ENCODE peak calls at places on chromosomes 2 and 18, in ten cellular contexts. B is adipocyte, N is lower lobe of right lung, S is ascending aorta, W is omental fat pad, I is GM13977, R is NT2/D1, H is endodermal cell, L is head of caudate nucleus, A is aorta. V is an unnamed sample.

GRCh38 chr2:191950132-191950885 is 103.4 kb upstream of the CAVIN2 start:
- DNase-seq in B (peak), N (no peak), S (no peak), W (no peak), I (no peak), R (no peak), H (no peak), L (no peak), A (no peak), V (peak)

GRCh38 chr2:197011033-197011432 is 84.5 kb upstream of the PGAP1 start:
- DNase-seq in B (no peak), N (no peak), S (no peak), W (no peak), I (no peak), R (no peak), H (no peak), L (no peak), A (no peak), V (no peak)

GRCh38 chr2:170928036-170928823 is 823 bp upstream of the GORASP2 start:
- DNase-seq in B (no peak), N (no peak), S (no peak), W (no peak), I (peak), R (no peak), H (peak), L (no peak), A (no peak), V (peak)

GRCh38 chr18:35054401-35054800 is 13.2 kb downstream of the MAPRE2 start:
- DNase-seq in B (no peak), N (no peak), S (no peak), W (no peak), I (no peak), R (no peak), H (no peak), L (no peak), A (no peak), V (no peak)

GRCh38 chr2:168622559-168622958 is 166.5 kb downstream of the CERS6 start:
- DNase-seq in B (no peak), N (no peak), S (no peak), W (no peak), I (no peak), R (no peak), H (no peak), L (no peak), A (no peak), V (no peak)

GRCh38 chr2:221025397-221025796 is 546.7 kb downstream of the EPHA4 start:
- DNase-seq in B (no peak), N (no peak), S (no peak), W (no peak), I (no peak), R (no peak), H (no peak), L (no peak), A (no peak), V (no peak)

GRCh38 chr2:41998201-41998781 is 49.5 kb upstream of the PKDCC start:
- DNase-seq in B (no peak), N (no peak), S (no peak), W (no peak), I (no peak), R (no peak), H (no peak), L (no peak), A (no peak), V (no peak)

GRCh38 chr2:70565039-70565731 is 11.6 kb upstream of the TGFA start:
- DNase-seq in B (no peak), N (no peak), S (no peak), W (no peak), I (no peak), R (no peak), H (no peak), L (peak), A (no peak), V (no peak)

GRCh38 chr2:75466708-75467311 is 93.9 kb downstream of the EVA1A start:
- DNase-seq in B (peak), N (peak), S (no peak), W (no peak), I (peak), R (peak), H (peak), L (peak), A (no peak), V (peak)

GRCh38 chr2:21229302-21229701 is 105.5 kb downstream of the TDRD15 start:
- DNase-seq in B (no peak), N (no peak), S (no peak), W (no peak), I (no peak), R (no peak), H (no peak), L (no peak), A (no peak), V (no peak)

GRCh38 chr2:189799030-189799331 is 14.7 kb downstream of the PMS1 start:
- DNase-seq in B (no peak), N (no peak), S (no peak), W (no peak), I (no peak), R (no peak), H (no peak), L (no peak), A (no peak), V (no peak)

GRCh38 chr2:238789317-238789806 is 58.5 kb upstream of the TWIST2 start:
- DNase-seq in B (no peak), N (no peak), S (no peak), W (no peak), I (no peak), R (no peak), H (peak), L (no peak), A (peak), V (peak)

GRCh38 chr18:60082282-60082681 is 182.5 kb downstream of the PMAIP1 start:
- DNase-seq in B (no peak), N (no peak), S (no peak), W (no peak), I (no peak), R (no peak), H (no peak), L (no peak), A (no peak), V (no peak)

GRCh38 chr2:55112229-55113016 is 62.2 kb upstream of the RTN4 start:
- DNase-seq in B (peak), N (peak), S (no peak), W (no peak), I (no peak), R (no peak), H (no peak), L (peak), A (peak), V (peak)

GRCh38 chr2:174681099-174681982 is 82.9 kb downstream of the CHRNA1 start:
- DNase-seq in B (peak), N (no peak), S (no peak), W (no peak), I (no peak), R (no peak), H (peak), L (no peak), A (no peak), V (peak)

GRCh38 chr2:130807659-130808385 is 28.9 kb upstream of the ARHGEF4 start:
- DNase-seq in B (peak), N (no peak), S (no peak), W (no peak), I (no peak), R (no peak), H (no peak), L (peak), A (no peak), V (no peak)

GRCh38 chr2:1837458-1837857 is 93.1 kb upstream of the PXDN start:
- DNase-seq in B (no peak), N (no peak), S (no peak), W (no peak), I (no peak), R (no peak), H (no peak), L (no peak), A (no peak), V (no peak)

GRCh38 chr18:58338961-58339722 is 289.7 kb downstream of the ALPK2 start:
- DNase-seq in B (no peak), N (no peak), S (no peak), W (no peak), I (no peak), R (peak), H (peak), L (no peak), A (no peak), V (peak)

GRCh38 chr2:233840520-233840919 is 13.8 kb downstream of the HJURP start:
- DNase-seq in B (no peak), N (no peak), S (no peak), W (no peak), I (no peak), R (no peak), H (no peak), L (no peak), A (peak), V (no peak)

GRCh38 chr2:115161531-115162453 is 719.4 kb downstream of the DPP10 start:
- DNase-seq in B (no peak), N (no peak), S (no peak), W (no peak), I (no peak), R (no peak), H (peak), L (peak), A (no peak), V (no peak)

GRCh38 chr2:151150325-151150724 is 111.3 kb downstream of the RBM43 start:
- DNase-seq in B (no peak), N (no peak), S (no peak), W (no peak), I (no peak), R (no peak), H (no peak), L (no peak), A (no peak), V (no peak)

GRCh38 chr2:134927195-134927594 is 8.6 kb downstream of the CCNT2 start:
- DNase-seq in B (peak), N (no peak), S (no peak), W (no peak), I (no peak), R (no peak), H (no peak), L (no peak), A (no peak), V (peak)

GRCh38 chr18:51447351-51447896 is 249.9 kb upstream of the MEX3C start:
- DNase-seq in B (no peak), N (no peak), S (no peak), W (no peak), I (no peak), R (no peak), H (peak), L (peak), A (no peak), V (no peak)

GRCh38 chr2:38064805-38065501 is 11.0 kb downstream of the CYP1B1 start:
- DNase-seq in B (no peak), N (no peak), S (no peak), W (no peak), I (no peak), R (no peak), H (no peak), L (no peak), A (no peak), V (peak)

GRCh38 chr2:109371481-109372170 is 242.1 kb downstream of the SEPTIN10 start:
- DNase-seq in B (no peak), N (no peak), S (no peak), W (no peak), I (no peak), R (no peak), H (peak), L (no peak), A (peak), V (no peak)

GRCh38 chr18:3217930-3218647 is 1.7 kb downstream of the MYOM1 start:
- DNase-seq in B (peak), N (no peak), S (no peak), W (no peak), I (no peak), R (no peak), H (peak), L (no peak), A (no peak), V (peak)

GRCh38 chr2:45047301-45047700 is 38.0 kb upstream of the SIX2 start:
- DNase-seq in B (no peak), N (no peak), S (no peak), W (no peak), I (no peak), R (no peak), H (peak), L (no peak), A (no peak), V (no peak)

GRCh38 chr2:218781691-218782528 is at the start of gene CYP27A1:
- DNase-seq in B (peak), N (peak), S (no peak), W (peak), I (peak), R (peak), H (peak), L (peak), A (peak), V (peak)

GRCh38 chr18:33697498-33697897 is 119.5 kb downstream of the ASXL3 start:
- DNase-seq in B (no peak), N (no peak), S (no peak), W (no peak), I (no peak), R (no peak), H (no peak), L (no peak), A (no peak), V (no peak)

GRCh38 chr2:5433855-5434254 is 258.3 kb upstream of the SOX11 start:
- DNase-seq in B (no peak), N (no peak), S (no peak), W (no peak), I (no peak), R (no peak), H (no peak), L (no peak), A (no peak), V (no peak)

GRCh38 chr18:31042391-31043181 is at the start of gene DSC3:
- DNase-seq in B (no peak), N (peak), S (no peak), W (peak), I (peak), R (peak), H (peak), L (no peak), A (peak), V (no peak)

GRCh38 chr2:98460573-98461560 is 16.2 kb downstream of the INPP4A start:
- DNase-seq in B (no peak), N (no peak), S (no peak), W (no peak), I (peak), R (no peak), H (peak), L (no peak), A (no peak), V (no peak)

GRCh38 chr2:179579744-179580143 is 281.7 kb downstream of the ZNF385B start:
- DNase-seq in B (no peak), N (no peak), S (no peak), W (no peak), I (no peak), R (no peak), H (no peak), L (no peak), A (no peak), V (peak)

GRCh38 chr2:200054681-200055468 is 99.5 kb downstream of the MAIP1 start:
- DNase-seq in B (no peak), N (no peak), S (no peak), W (no peak), I (no peak), R (peak), H (peak), L (no peak), A (no peak), V (no peak)

GRCh38 chr2:134271758-134272157 is 17.9 kb downstream of the MGAT5 start:
- DNase-seq in B (no peak), N (no peak), S (no peak), W (no peak), I (no peak), R (no peak), H (no peak), L (no peak), A (no peak), V (no peak)

GRCh38 chr2:217916504-217917254 is 86.1 kb downstream of the TNS1 start:
- DNase-seq in B (no peak), N (peak), S (no peak), W (no peak), I (no peak), R (no peak), H (no peak), L (no peak), A (no peak), V (no peak)

V was measured in EH.